ENCODE peak calls at places on chromosomes 5 and 9, in seven cellular contexts. W, B, Q, R, D, A and O are unnamed samples. For H3K4me1, the result is how much of the 10 kb centered on the place peaks cover.

GRCh38 chr9:124675261-124676158 is 95.6 kb downstream of the NR6A1 start:
- DNase-seq in A (no peak), Q (no peak), D (no peak), B (no peak), W (peak), R (no peak), O (no peak)

GRCh38 chr5:154483654-154484392 is 5.8 kb upstream of the HAND1 start:
- DNase-seq in D (no peak), W (no peak), R (no peak), A (peak), B (no peak), Q (no peak), O (no peak)

GRCh38 chr9:95506692-95507455 is 9.9 kb downstream of the PTCH1 start:
- DNase-seq in W (peak), A (peak), Q (peak), D (peak), R (peak), B (peak), O (peak)

GRCh38 chr9:37753489-37754190 is at the start of gene TRMT10B:
- DNase-seq in B (peak), W (peak), A (peak), R (peak), D (peak), Q (peak), O (peak)

GRCh38 chr5:161086456-161086855 is 234.4 kb upstream of the ATP10B start:
- DNase-seq in A (no peak), B (peak), D (no peak), R (peak), Q (peak), W (peak), O (no peak)

GRCh38 chr9:32703635-32704034 is 68.2 kb upstream of the TAF1L start:
- DNase-seq in B (no peak), W (peak), Q (no peak), A (peak), D (no peak), R (no peak), O (peak)

GRCh38 chr5:124748687-124749594 is 2.5 kb upstream of the ZNF608 start:
- DNase-seq in Q (peak), B (peak), A (peak), R (peak), W (peak), D (peak), O (peak)

GRCh38 chr5:174177976-174178600 is 132.6 kb downstream of the NSG2 start:
- DNase-seq in D (no peak), Q (no peak), B (no peak), A (no peak), W (no peak), R (no peak), O (no peak)

GRCh38 chr5:141826674-141827073 is 51.5 kb downstream of the PCDH1 start:
- DNase-seq in D (no peak), W (peak), R (no peak), A (no peak), B (no peak), Q (no peak), O (no peak)

GRCh38 chr5:102670224-102670836 is 84.8 kb upstream of the PAM start:
- DNase-seq in Q (peak), B (no peak), R (no peak), D (no peak), A (peak), W (peak), O (peak)

GRCh38 chr5:138748630-138749081 is 4.6 kb upstream of the CTNNA1 start:
- DNase-seq in A (no peak), Q (no peak), D (no peak), B (peak), R (peak), W (peak), O (no peak)

GRCh38 chr5:91136271-91136670 is 246.8 kb downstream of the ARRDC3 start:
- DNase-seq in W (no peak), B (peak), A (no peak), Q (peak), R (no peak), D (no peak), O (no peak)

GRCh38 chr5:172866802-172867748 is 33.0 kb downstream of the ERGIC1 start:
- DNase-seq in A (no peak), W (no peak), D (no peak), R (peak), B (peak), Q (no peak), O (no peak)

GRCh38 chr9:122988919-122989614 is 44.4 kb upstream of the GPR21 start:
- DNase-seq in B (no peak), D (no peak), A (no peak), R (no peak), W (no peak), Q (no peak), O (no peak)

GRCh38 chr9:14616188-14616982 is 76.8 kb downstream of the ZDHHC21 start:
- DNase-seq in R (peak), A (peak), Q (peak), W (peak), D (no peak), B (peak), O (peak)

GRCh38 chr5:10306806-10307205 is 896 bp downstream of the CMBL start:
- DNase-seq in B (no peak), W (no peak), D (peak), R (no peak), A (no peak), Q (no peak), O (no peak)

GRCh38 chr5:163379298-163380155 is 57.9 kb upstream of the CCNG1 start:
- DNase-seq in R (peak), W (peak), B (peak), Q (peak), D (no peak), A (no peak), O (peak)

GRCh38 chr5:146540421-146540820 is 24.4 kb upstream of the GPR151 start:
- DNase-seq in W (peak), D (no peak), R (no peak), A (no peak), B (peak), Q (peak), O (no peak)

GRCh38 chr5:15004506-15004905 is 132.9 kb upstream of the ANKH start:
- DNase-seq in R (no peak), W (no peak), Q (no peak), D (no peak), A (no peak), B (no peak), O (no peak)

GRCh38 chr9:13719981-13720380 is 440.5 kb upstream of the MPDZ start:
- DNase-seq in Q (peak), R (peak), W (peak), D (no peak), A (no peak), B (peak), O (peak)

GRCh38 chr9:96140401-96141180 is 161.4 kb downstream of the HSD17B3 start:
- DNase-seq in W (peak), Q (no peak), D (peak), R (peak), A (peak), B (no peak), O (peak)

GRCh38 chr5:56099346-56099745 is 104.6 kb upstream of the IL6ST start:
- DNase-seq in R (peak), D (no peak), W (peak), Q (no peak), B (peak), A (no peak), O (peak)

GRCh38 chr5:96476654-96477053 is 43.6 kb upstream of the PCSK1 start:
- DNase-seq in D (no peak), A (no peak), Q (no peak), W (peak), R (peak), B (peak), O (no peak)

GRCh38 chr9:37938121-37938906 is 34.4 kb upstream of the SLC25A51 start:
- DNase-seq in R (peak), Q (peak), A (peak), D (no peak), W (peak), B (peak), O (peak)

GRCh38 chr9:136358888-136359287 is 4.7 kb downstream of the DNLZ start:
- DNase-seq in A (no peak), R (no peak), Q (no peak), B (no peak), D (no peak), W (no peak), O (no peak)
- H3K4me1 ChIP-seq in A (under half), R (under half), Q (under half), B (under half), D (under half), W (under half), O (under half)

DNA sequence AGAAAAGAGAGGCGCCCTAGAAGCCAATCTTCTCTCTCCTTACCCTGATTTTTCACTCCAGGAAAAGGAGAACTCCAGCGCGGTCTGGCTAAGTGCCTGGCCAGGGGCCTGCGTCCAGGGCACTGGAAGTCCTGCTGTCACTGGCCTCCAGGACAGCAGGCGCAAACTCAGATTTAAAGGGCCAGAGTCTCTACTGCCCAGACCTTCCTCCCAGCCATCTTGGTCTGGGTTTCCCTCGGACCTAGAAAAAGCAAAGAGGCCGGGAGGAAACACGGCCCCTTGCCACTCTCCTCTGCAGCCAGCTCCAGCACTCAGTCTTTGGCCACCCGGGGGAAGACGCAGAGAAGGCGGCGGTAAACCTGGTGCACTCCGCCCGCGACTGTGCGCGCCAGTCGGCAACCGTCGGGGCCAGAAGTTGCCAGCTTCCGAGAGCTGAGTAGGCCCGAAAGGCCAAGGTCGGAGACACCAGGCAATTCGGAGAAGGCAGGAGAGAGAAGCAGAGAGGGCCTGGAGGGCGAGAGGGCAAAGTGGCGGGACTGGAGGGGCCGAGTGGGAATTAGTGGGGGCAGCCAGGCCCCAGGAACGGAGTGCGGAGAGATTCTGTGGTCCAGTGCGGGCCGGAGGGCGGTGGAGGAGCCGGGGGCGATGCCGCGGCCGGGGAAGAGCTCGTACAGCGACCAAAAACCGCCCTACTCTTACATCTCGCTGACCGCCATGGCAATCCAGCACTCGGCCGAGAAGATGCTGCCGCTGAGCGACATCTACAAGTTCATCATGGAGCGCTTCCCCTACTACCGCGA is at the start of gene FOXB2:
- DNase-seq in Q (no peak), A (peak), B (no peak), R (no peak), D (no peak), W (no peak), O (no peak)
- H3K9ac ChIP-seq in Q (no peak), A (no peak), B (no peak), R (no peak), D (no peak), W (no peak), O (no peak)

GRCh38 chr5:150244209-150244608 is 45.4 kb downstream of the CAMK2A start:
- DNase-seq in W (no peak), A (no peak), D (no peak), R (no peak), B (no peak), Q (no peak), O (no peak)
- H3K4me3 ChIP-seq in W (no peak), A (no peak), D (no peak), R (no peak), B (no peak), Q (no peak), O (no peak)

GRCh38 chr5:66904189-66904588 is 292.4 kb downstream of the CD180 start:
- DNase-seq in D (no peak), W (no peak), B (no peak), A (peak), R (no peak), Q (no peak), O (no peak)
- H3K4me1 ChIP-seq in D (under half), W (under half), B (under half), A (under half), R (under half), Q (under half), O (under half)